ENCODE peak calls at places on chromosomes 7 and 10, in seven cellular contexts. J is adrenal gland; P is HCT116; F is heart right ventricle; D is brain microvascular endothelial cell; H is CD8-positive, alpha-beta memory T cell; Y is colonic mucosa. X is an unnamed sample.

GRCh38 chr7:114007391-114007790 is 88.6 kb upstream of the PPP1R3A start:
- DNase-seq in H (no peak), Y (no peak), F (no peak), P (no peak), D (no peak), J (no peak), X (no peak)

GRCh38 chr7:107922891-107923290 is 31.9 kb downstream of the DLD start:
- DNase-seq in D (no peak), Y (no peak), F (no peak), J (no peak), P (no peak), H (no peak), X (no peak)

GRCh38 chr10:3932597-3933380 is 147.8 kb upstream of the KLF6 start:
- DNase-seq in F (no peak), H (no peak), Y (no peak), J (no peak), P (no peak), D (no peak), X (no peak)

GRCh38 chr10:73899401-73899780 is 11.5 kb upstream of the PLAU start:
- DNase-seq in F (no peak), D (peak), Y (no peak), P (peak), H (no peak), J (no peak), X (no peak)

GRCh38 chr7:15016726-15017125 is 114.2 kb upstream of the DGKB start:
- DNase-seq in H (no peak), D (no peak), P (peak), F (no peak), J (no peak), Y (no peak), X (no peak)

GRCh38 chr10:11260136-11260535 is 242.5 kb downstream of the CELF2 start:
- DNase-seq in Y (no peak), F (no peak), H (no peak), P (no peak), J (no peak), D (no peak), X (no peak)

GRCh38 chr10:105073999-105074398 is 432.9 kb downstream of the SORCS3 start:
- DNase-seq in H (no peak), Y (no peak), P (no peak), F (no peak), D (no peak), J (no peak), X (no peak)

GRCh38 chr7:4006687-4007086 is 675.4 kb upstream of the FOXK1 start:
- DNase-seq in J (no peak), P (no peak), H (no peak), F (no peak), D (no peak), Y (no peak), X (no peak)

GRCh38 chr7:70693690-70694356 is 438.1 kb upstream of the GALNT17 start:
- DNase-seq in D (peak), Y (peak), P (no peak), H (peak), F (peak), J (peak), X (peak)

GRCh38 chr7:47428052-47428779 is 153.7 kb downstream of the TNS3 start:
- DNase-seq in H (no peak), Y (no peak), P (no peak), D (no peak), F (no peak), J (no peak), X (no peak)

DNA sequence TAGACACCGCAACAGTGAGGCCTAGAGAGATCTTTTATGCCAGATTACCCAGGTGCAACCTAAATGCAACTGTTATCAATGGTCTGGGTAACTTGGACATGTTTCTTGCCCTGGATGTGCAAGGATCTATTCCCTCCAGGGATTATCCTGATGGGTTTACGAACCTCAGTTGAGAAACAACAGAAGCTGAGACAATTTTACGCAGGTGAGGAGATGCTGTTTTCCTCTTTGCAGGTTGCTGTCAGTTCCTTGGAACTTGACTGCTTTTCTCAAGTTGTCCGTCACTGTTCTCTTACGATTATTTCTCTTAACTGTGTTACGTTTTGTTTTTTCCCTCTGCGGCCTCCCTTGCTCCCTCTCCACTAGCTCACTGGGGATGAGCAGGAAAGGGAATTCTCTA is 1.4 kb downstream of the PURB start:
- DNase-seq in P (no peak), D (no peak), Y (no peak), H (no peak), J (no peak), F (no peak), X (no peak)
- H3K27ac ChIP-seq in P (no peak), D (peak), Y (peak), H (peak), J (peak), F (peak), X (peak)

DNA sequence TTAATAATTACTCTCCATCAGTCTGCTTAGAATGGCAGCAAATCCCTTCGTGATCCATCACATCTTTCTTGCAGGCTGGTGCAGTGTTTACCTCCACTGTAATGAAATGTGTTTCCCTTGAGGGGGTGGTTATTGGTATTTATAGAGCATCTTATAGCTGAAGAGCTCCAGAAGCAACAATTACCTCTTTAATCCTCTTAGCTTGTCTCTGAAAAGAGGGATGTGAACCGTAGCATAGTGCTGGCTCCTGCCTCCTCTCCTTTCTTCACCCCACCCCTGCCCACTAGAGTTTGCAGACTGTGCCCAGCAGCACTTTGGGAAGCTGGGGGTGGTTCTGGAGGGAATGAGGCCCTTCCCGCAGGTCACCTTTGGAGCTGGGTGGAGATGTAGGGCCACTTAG is 132.6 kb downstream of the CAMK1D start:
- DNase-seq in P (no peak), J (no peak), H (no peak), F (no peak), D (no peak), Y (no peak), X (no peak)
- H3K27ac ChIP-seq in P (no peak), J (no peak), H (no peak), F (no peak), D (no peak), Y (no peak), X (no peak)

GRCh38 chr10:44967596-44967995 is 8.0 kb downstream of the RASSF4 start:
- DNase-seq in Y (peak), H (no peak), P (no peak), F (no peak), D (no peak), J (no peak), X (no peak)
- H3K27ac ChIP-seq in Y (peak), H (no peak), P (no peak), F (peak), D (no peak), J (peak), X (peak)

GRCh38 chr10:13837966-13838365 is 251.2 kb downstream of the PRPF18 start:
- DNase-seq in F (no peak), J (no peak), H (no peak), P (no peak), Y (no peak), D (no peak), X (no peak)
- H3K27ac ChIP-seq in F (peak), J (peak), H (no peak), P (no peak), Y (no peak), D (no peak), X (no peak)